ENCODE peak calls at places on chromosomes 13 and 19, in eight cellular contexts. G, L, C, T, N, K, E and J are unnamed samples. For H3K4me1, the result is how much of the 10 kb centered on the place peaks cover.

GRCh38 chr19:3539743-3540118 is 757 bp downstream of the TEKTIP1 start:
- DNase-seq in G (no peak), L (no peak), C (no peak), T (no peak), N (no peak), K (no peak), E (no peak), J (no peak)

GRCh38 chr13:34901577-34901976 is 40.5 kb upstream of the NBEA start:
- DNase-seq in G (no peak), L (no peak), C (no peak), T (no peak), N (no peak), K (no peak), E (no peak), J (no peak)

GRCh38 chr13:75250526-75251183 is 231.3 kb downstream of the TBC1D4 start:
- DNase-seq in G (no peak), L (no peak), C (no peak), T (peak), N (no peak), K (no peak), E (no peak), J (no peak)

GRCh38 chr13:105291987-105292386 is 1243.5 kb downstream of the EFNB2 start:
- DNase-seq in G (no peak), L (no peak), C (no peak), T (no peak), N (no peak), K (no peak), E (no peak), J (no peak)

GRCh38 chr19:29277107-29277506 is 64.2 kb upstream of the UQCRFS1 start:
- DNase-seq in G (peak), L (no peak), C (peak), T (no peak), N (no peak), K (no peak), E (no peak), J (no peak)

GRCh38 chr13:75514080-75515040 is 23.3 kb downstream of the COMMD6 start:
- DNase-seq in G (no peak), L (peak), C (no peak), T (peak), N (no peak), K (no peak), E (no peak), J (no peak)

GRCh38 chr13:62294210-62294609 is 878.6 kb upstream of the PCDH20 start:
- DNase-seq in G (no peak), L (peak), C (no peak), T (no peak), N (no peak), K (no peak), E (no peak), J (no peak)

GRCh38 chr13:112115403-112116091 is 48.6 kb downstream of the SOX1 start:
- DNase-seq in G (no peak), L (no peak), C (no peak), T (no peak), N (peak), K (no peak), E (peak), J (peak)

GRCh38 chr13:50485979-50486935 is 357.2 kb downstream of the DLEU7 start:
- DNase-seq in G (peak), L (no peak), C (no peak), T (peak), N (no peak), K (no peak), E (no peak), J (no peak)

GRCh38 chr13:67353891-67354459 is 123.8 kb upstream of the PCDH9 start:
- DNase-seq in G (peak), L (peak), C (no peak), T (peak), N (no peak), K (no peak), E (no peak), J (no peak)

GRCh38 chr19:51726049-51726448 is 2.3 kb upstream of the HAS1 start:
- DNase-seq in G (no peak), L (no peak), C (no peak), T (peak), N (no peak), K (no peak), E (peak), J (no peak)

GRCh38 chr19:52369463-52370340 is at the start of gene ZNF880:
- DNase-seq in G (no peak), L (peak), C (peak), T (peak), N (peak), K (peak), E (peak), J (peak)

GRCh38 chr13:42377640-42378382 is 105.9 kb downstream of the AKAP11 start:
- DNase-seq in G (peak), L (peak), C (no peak), T (no peak), N (no peak), K (no peak), E (no peak), J (no peak)

GRCh38 chr13:93227280-93227905 is 786 bp downstream of the GPC6 start:
- DNase-seq in G (no peak), L (peak), C (no peak), T (peak), N (peak), K (peak), E (peak), J (peak)

GRCh38 chr13:101982903-101983302 is 418.9 kb downstream of the FGF14 start:
- DNase-seq in G (no peak), L (no peak), C (no peak), T (no peak), N (no peak), K (no peak), E (no peak), J (no peak)

GRCh38 chr13:57631607-57632275 is at the start of gene PCDH17:
- DNase-seq in G (no peak), L (peak), C (no peak), T (peak), N (peak), K (peak), E (peak), J (no peak)

GRCh38 chr13:57633141-57633949 is 1.8 kb downstream of the PCDH17 start:
- DNase-seq in G (no peak), L (no peak), C (no peak), T (peak), N (peak), K (peak), E (peak), J (no peak)

GRCh38 chr13:57633950-57634828 is 2.6 kb downstream of the PCDH17 start:
- DNase-seq in G (no peak), L (no peak), C (no peak), T (no peak), N (peak), K (peak), E (no peak), J (no peak)

GRCh38 chr13:57630661-57631606 is 610 bp upstream of the PCDH17 start:
- DNase-seq in G (no peak), L (peak), C (no peak), T (peak), N (peak), K (no peak), E (no peak), J (no peak)

DNA sequence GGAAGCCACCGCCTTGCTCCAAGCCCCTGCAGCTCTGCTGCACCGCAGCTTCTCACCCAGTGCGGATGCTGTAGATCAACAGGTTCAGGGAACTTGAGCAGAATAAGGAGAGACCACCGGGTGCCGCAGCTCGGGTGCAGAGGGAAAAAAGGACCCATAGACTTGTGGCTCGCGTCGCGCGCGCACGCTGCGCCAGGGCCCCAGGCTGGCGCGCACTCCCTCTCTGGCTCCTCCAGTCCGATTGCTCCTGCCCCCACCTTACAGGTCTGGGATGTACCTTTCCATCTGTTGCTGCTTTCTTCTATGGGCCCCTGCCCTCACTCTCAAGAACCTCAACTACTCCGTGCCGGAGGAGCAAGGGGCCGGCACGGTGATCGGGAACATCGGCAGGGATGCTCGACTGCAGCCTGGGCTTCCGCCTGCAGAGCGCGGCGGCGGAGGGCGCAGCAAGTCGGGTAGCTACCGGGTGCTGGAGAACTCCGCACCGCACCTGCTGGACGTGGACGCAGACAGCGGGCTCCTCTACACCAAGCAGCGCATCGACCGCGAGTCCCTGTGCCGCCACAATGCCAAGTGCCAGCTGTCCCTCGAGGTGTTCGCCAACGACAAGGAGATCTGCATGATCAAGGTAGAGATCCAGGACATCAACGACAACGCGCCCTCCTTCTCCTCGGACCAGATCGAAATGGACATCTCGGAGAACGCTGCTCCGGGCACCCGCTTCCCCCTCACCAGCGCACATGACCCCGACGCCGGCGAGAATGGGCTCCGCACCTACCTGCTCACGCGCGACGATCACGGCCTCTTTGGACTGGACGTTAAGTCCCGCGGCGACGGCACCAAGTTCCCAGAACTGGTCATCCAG is 964 bp downstream of the PCDH17 start:
- DNase-seq in G (no peak), L (no peak), C (no peak), T (peak), N (peak), K (peak), E (peak), J (no peak)
- H3K4me3 ChIP-seq in G (no peak), L (peak), C (peak), T (peak), N (peak), K (peak), E (peak), J (no peak)

DNA sequence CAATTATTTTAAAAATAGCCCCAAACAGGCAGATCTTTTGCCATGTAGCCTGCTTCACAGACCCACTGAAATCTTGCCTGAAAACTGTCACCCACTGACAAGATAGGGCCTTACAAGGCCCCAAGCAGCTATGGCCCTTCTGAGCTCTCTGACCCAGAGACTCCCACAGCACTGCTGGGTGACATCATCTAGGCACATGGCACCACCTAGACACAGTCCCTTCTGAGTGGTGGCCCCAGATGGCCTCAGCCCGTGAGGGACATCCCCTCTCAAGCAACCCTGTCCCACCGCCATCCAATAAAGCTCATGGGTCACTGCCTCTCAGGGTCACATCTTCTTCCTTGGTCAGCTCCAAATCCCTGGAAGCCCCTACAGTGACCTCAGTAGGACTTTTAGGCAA is 65.0 kb upstream of the DOCK9 start:
- DNase-seq in G (peak), L (no peak), C (no peak), T (no peak), N (no peak), K (no peak), E (no peak), J (no peak)
- H3K4me1 ChIP-seq in G (under half), L (under half), C (half or more), T (under half), N (under half), K (under half), E (under half), J (under half)

DNA sequence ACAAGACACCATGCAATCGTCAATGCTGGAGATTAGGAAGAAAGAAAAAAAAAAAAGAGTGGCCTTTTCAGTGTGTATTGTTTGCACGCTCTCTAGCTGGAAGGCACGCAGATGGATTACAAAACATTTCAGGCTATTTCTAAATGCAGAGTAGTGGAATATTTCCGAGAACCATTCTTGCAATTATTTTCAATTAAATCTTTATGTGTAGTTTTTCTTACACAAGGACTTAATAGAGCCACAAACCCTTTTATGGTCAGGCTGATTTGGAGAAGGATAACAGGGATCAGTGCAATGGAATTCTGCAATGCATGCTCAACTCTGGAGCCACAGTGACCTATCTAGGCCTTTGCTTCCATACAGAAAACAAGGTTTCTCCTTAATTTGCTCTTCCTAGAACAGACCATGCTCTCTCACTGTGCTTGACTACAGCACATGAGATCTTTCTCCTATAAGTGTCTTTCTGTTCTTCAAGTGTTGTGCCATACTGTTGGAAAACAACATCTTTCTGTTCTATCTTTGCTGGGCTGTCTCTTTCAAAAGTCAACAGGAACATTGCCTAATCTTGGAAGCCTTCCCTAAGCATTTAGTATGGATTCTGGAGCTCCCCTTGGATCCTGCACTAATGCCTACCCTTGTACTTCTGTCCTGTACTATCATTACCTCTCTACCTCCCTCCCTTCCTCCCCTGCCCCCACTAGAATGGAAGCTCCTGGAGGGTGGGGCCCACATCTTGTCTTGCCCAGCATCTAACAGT is 26.9 kb downstream of the STARD13 start:
- DNase-seq in G (no peak), L (peak), C (no peak), T (peak), N (no peak), K (no peak), E (no peak), J (no peak)
- H3K4me3 ChIP-seq in G (no peak), L (no peak), C (no peak), T (no peak), N (no peak), K (no peak), E (no peak), J (no peak)

GRCh38 chr19:8449830-8450229 is 5.1 kb downstream of the HNRNPM start:
- DNase-seq in G (no peak), L (no peak), C (no peak), T (no peak), N (no peak), K (no peak), E (no peak), J (no peak)

GRCh38 chr19:8453616-8454015 is 8.8 kb downstream of the HNRNPM start:
- DNase-seq in G (no peak), L (no peak), C (no peak), T (no peak), N (no peak), K (no peak), E (no peak), J (no peak)

GRCh38 chr19:8451377-8451776 is 6.6 kb downstream of the HNRNPM start:
- DNase-seq in G (no peak), L (no peak), C (no peak), T (no peak), N (no peak), K (no peak), E (no peak), J (no peak)

GRCh38 chr19:8452446-8453123 is 7.8 kb downstream of the HNRNPM start:
- DNase-seq in G (no peak), L (no peak), C (no peak), T (no peak), N (no peak), K (no peak), E (no peak), J (no peak)

GRCh38 chr19:8451885-8452284 is 7.1 kb downstream of the HNRNPM start:
- DNase-seq in G (no peak), L (peak), C (no peak), T (peak), N (no peak), K (no peak), E (no peak), J (no peak)
- H3K4me1 ChIP-seq in G (under half), L (under half), C (half or more), T (under half), N (under half), K (under half), E (half or more), J (under half)

GRCh38 chr19:7619671-7620441 is 9.5 kb downstream of the XAB2 start:
- DNase-seq in G (no peak), L (no peak), C (no peak), T (no peak), N (peak), K (no peak), E (peak), J (no peak)
- H3K4me3 ChIP-seq in G (no peak), L (no peak), C (no peak), T (no peak), N (no peak), K (no peak), E (no peak), J (no peak)